ENCODE peak calls at places on chromosomes 11 and 22, in six cellular contexts. One of them, this sample, is unnamed.

GRCh38 chr22:45164217-45165123 is 745 bp downstream of the NUP50 start:
- DNase-seq in neuronal stem cell: peak; percentile 12
- DNase-seq in COR-L47: no peak
- DNase-seq in hippocampal formation: peak; percentile 34
- DNase-seq in fibroblast of mammary gland: peak; percentile 16
- DNase-seq in colonic mucosa: peak; percentile 45
- DNase-seq in this sample: peak; percentile 70

GRCh38 chr11:131464481-131464880 is 94.1 kb downstream of the NTM start:
- DNase-seq in neuronal stem cell: no peak
- DNase-seq in COR-L47: no peak
- DNase-seq in hippocampal formation: no peak
- DNase-seq in fibroblast of mammary gland: no peak
- DNase-seq in colonic mucosa: no peak
- DNase-seq in this sample: no peak

GRCh38 chr11:117057317-117057716 is 40.9 kb downstream of the SIK3 start:
- DNase-seq in neuronal stem cell: no peak
- DNase-seq in COR-L47: no peak
- DNase-seq in hippocampal formation: no peak
- DNase-seq in fibroblast of mammary gland: no peak
- DNase-seq in colonic mucosa: no peak
- DNase-seq in this sample: no peak

GRCh38 chr11:125874556-125875124 is 12.8 kb upstream of the HYLS1 start:
- DNase-seq in neuronal stem cell: peak; percentile 72
- DNase-seq in COR-L47: peak; percentile 68
- DNase-seq in hippocampal formation: peak; percentile 56
- DNase-seq in fibroblast of mammary gland: peak; percentile 74
- DNase-seq in colonic mucosa: peak; percentile 62
- DNase-seq in this sample: no peak

GRCh38 chr11:14643697-14644395 is at the start of gene PDE3B:
- DNase-seq in neuronal stem cell: peak; percentile 72
- DNase-seq in COR-L47: peak; percentile 69
- DNase-seq in hippocampal formation: peak; percentile 43
- DNase-seq in fibroblast of mammary gland: peak; percentile 12
- DNase-seq in colonic mucosa: peak; percentile 91
- DNase-seq in this sample: peak; percentile 90

GRCh38 chr22:39958916-39959639 is 1.1 kb upstream of the TMA7B start:
- DNase-seq in neuronal stem cell: no peak
- DNase-seq in COR-L47: no peak
- DNase-seq in hippocampal formation: no peak
- DNase-seq in fibroblast of mammary gland: no peak
- DNase-seq in colonic mucosa: no peak
- DNase-seq in this sample: no peak

GRCh38 chr11:17519031-17519430 is 25.2 kb downstream of the USH1C start:
- DNase-seq in neuronal stem cell: no peak
- DNase-seq in COR-L47: peak; percentile 30
- DNase-seq in hippocampal formation: no peak
- DNase-seq in fibroblast of mammary gland: no peak
- DNase-seq in colonic mucosa: no peak
- DNase-seq in this sample: no peak

GRCh38 chr11:126834149-126834548 is 166.4 kb downstream of the KIRREL3 start:
- DNase-seq in neuronal stem cell: no peak
- DNase-seq in COR-L47: no peak
- DNase-seq in hippocampal formation: no peak
- DNase-seq in fibroblast of mammary gland: peak; percentile 85
- DNase-seq in colonic mucosa: no peak
- DNase-seq in this sample: no peak

GRCh38 chr11:62556102-62556871 is 9.7 kb upstream of the AHNAK start:
- DNase-seq in neuronal stem cell: no peak
- DNase-seq in COR-L47: no peak
- DNase-seq in hippocampal formation: peak; percentile 45
- DNase-seq in fibroblast of mammary gland: peak; percentile 99
- DNase-seq in colonic mucosa: peak; percentile 87
- DNase-seq in this sample: peak; percentile 89

GRCh38 chr11:43579919-43580276 is 100.6 kb upstream of the HSD17B12 start:
- DNase-seq in neuronal stem cell: no peak
- DNase-seq in COR-L47: no peak
- DNase-seq in hippocampal formation: no peak
- DNase-seq in fibroblast of mammary gland: no peak
- DNase-seq in colonic mucosa: no peak
- DNase-seq in this sample: no peak

GRCh38 chr11:69926376-69927050 is 107.3 kb upstream of the FGF3 start:
- DNase-seq in neuronal stem cell: no peak
- DNase-seq in COR-L47: no peak
- DNase-seq in hippocampal formation: no peak
- DNase-seq in fibroblast of mammary gland: no peak
- DNase-seq in colonic mucosa: no peak
- DNase-seq in this sample: no peak

GRCh38 chr11:10302294-10302743 is 2.6 kb upstream of the ADM start:
- DNase-seq in neuronal stem cell: no peak
- DNase-seq in COR-L47: no peak
- DNase-seq in hippocampal formation: no peak
- DNase-seq in fibroblast of mammary gland: no peak
- DNase-seq in colonic mucosa: no peak
- DNase-seq in this sample: no peak

GRCh38 chr11:94175545-94175944 is 46.9 kb downstream of the PANX1 start:
- DNase-seq in neuronal stem cell: no peak
- DNase-seq in COR-L47: no peak
- DNase-seq in hippocampal formation: no peak
- DNase-seq in fibroblast of mammary gland: peak; percentile 92
- DNase-seq in colonic mucosa: no peak
- DNase-seq in this sample: no peak

GRCh38 chr11:69636870-69637600 is 3.9 kb upstream of the CCND1 start:
- DNase-seq in neuronal stem cell: no peak
- DNase-seq in COR-L47: no peak
- DNase-seq in hippocampal formation: no peak
- DNase-seq in fibroblast of mammary gland: no peak
- DNase-seq in colonic mucosa: peak; percentile 30
- DNase-seq in this sample: no peak

GRCh38 chr11:693415-693831 is 1.6 kb downstream of the DEAF1 start:
- DNase-seq in neuronal stem cell: no peak
- DNase-seq in COR-L47: peak; percentile 24
- DNase-seq in hippocampal formation: no peak
- DNase-seq in fibroblast of mammary gland: peak; percentile 31
- DNase-seq in colonic mucosa: no peak
- DNase-seq in this sample: peak; percentile 55

GRCh38 chr11:20363500-20364411 is at the start of gene HTATIP2:
- DNase-seq in neuronal stem cell: no peak
- DNase-seq in COR-L47: peak; percentile 40
- DNase-seq in hippocampal formation: peak; percentile 63
- DNase-seq in fibroblast of mammary gland: no peak
- DNase-seq in colonic mucosa: peak; percentile 84
- DNase-seq in this sample: peak; percentile 85